ENCODE peak calls at places on chromosomes 1 and 21, in nine cellular contexts. J is hepatocyte, P is Panc1, K is colonic mucosa, V is thoracic aorta, Z is tibial nerve, X is spleen, F is pancreas, O is A549. A is an unnamed sample. For H3K4me1, the result is how much of the 10 kb centered on the place peaks cover.

GRCh38 chr1:36350659-36351171 is 27.3 kb upstream of the EVA1B start:
- DNase-seq in J (no peak), P (no peak), K (no peak), V (peak), Z (no peak), X (peak), F (no peak), O (peak), A (peak)

GRCh38 chr1:200231787-200232222 is 178.0 kb downstream of the ZNF281 start:
- DNase-seq in J (no peak), P (no peak), K (no peak), V (no peak), Z (no peak), X (no peak), F (no peak), O (no peak), A (no peak)

GRCh38 chr1:8836228-8836627 is 18.8 kb upstream of the RERE start:
- DNase-seq in J (no peak), P (no peak), K (no peak), V (no peak), Z (no peak), X (no peak), F (no peak), O (no peak), A (no peak)

GRCh38 chr21:20856926-20857325 is 141.3 kb upstream of the NCAM2 start:
- DNase-seq in J (peak), P (no peak), K (no peak), V (no peak), Z (no peak), X (no peak), F (no peak), O (no peak), A (no peak)

GRCh38 chr1:220281159-220281574 is 8.9 kb upstream of the RAB3GAP2 start:
- DNase-seq in J (peak), P (no peak), K (no peak), V (no peak), Z (no peak), X (no peak), F (no peak), O (peak), A (no peak)

GRCh38 chr1:188669715-188670114 is 1807.9 kb downstream of the BRINP3 start:
- DNase-seq in J (no peak), P (no peak), K (no peak), V (no peak), Z (no peak), X (no peak), F (no peak), O (no peak), A (no peak)

GRCh38 chr1:113551728-113552127 is 161.4 kb downstream of the MAGI3 start:
- DNase-seq in J (no peak), P (no peak), K (no peak), V (no peak), Z (no peak), X (no peak), F (no peak), O (no peak), A (no peak)

GRCh38 chr1:152486400-152487006 is 24.1 kb upstream of the LCE5A start:
- DNase-seq in J (no peak), P (no peak), K (no peak), V (no peak), Z (no peak), X (no peak), F (no peak), O (peak), A (no peak)

GRCh38 chr1:212351588-212352362 is 62.9 kb downstream of the PACC1 start:
- DNase-seq in J (no peak), P (no peak), K (no peak), V (no peak), Z (no peak), X (no peak), F (no peak), O (no peak), A (no peak)

GRCh38 chr1:58907398-58907797 is 123.6 kb upstream of the JUN start:
- DNase-seq in J (no peak), P (no peak), K (no peak), V (no peak), Z (no peak), X (no peak), F (peak), O (no peak), A (no peak)

GRCh38 chr1:8712413-8713229 is 104.8 kb downstream of the RERE start:
- DNase-seq in J (peak), P (peak), K (no peak), V (no peak), Z (no peak), X (no peak), F (no peak), O (peak), A (no peak)

GRCh38 chr1:198619375-198620140 is 19.3 kb upstream of the PTPRC start:
- DNase-seq in J (no peak), P (no peak), K (no peak), V (no peak), Z (no peak), X (no peak), F (no peak), O (no peak), A (no peak)

GRCh38 chr1:53787655-53788054 is 48.7 kb upstream of the GLIS1 start:
- DNase-seq in J (no peak), P (no peak), K (no peak), V (no peak), Z (no peak), X (no peak), F (no peak), O (no peak), A (no peak)

GRCh38 chr1:230825061-230825803 is 43.1 kb downstream of the C1orf198 start:
- DNase-seq in J (peak), P (peak), K (no peak), V (no peak), Z (no peak), X (no peak), F (peak), O (peak), A (no peak)

GRCh38 chr1:206909167-206909882 is 12.1 kb downstream of the IL24 start:
- DNase-seq in J (peak), P (no peak), K (peak), V (no peak), Z (peak), X (peak), F (peak), O (peak), A (peak)

GRCh38 chr21:18655927-18656326 is 252.3 kb upstream of the TMPRSS15 start:
- DNase-seq in J (no peak), P (no peak), K (no peak), V (no peak), Z (no peak), X (no peak), F (no peak), O (no peak), A (no peak)

GRCh38 chr1:50417487-50417886 is 5.8 kb downstream of the DMRTA2 start:
- DNase-seq in J (no peak), P (no peak), K (no peak), V (no peak), Z (no peak), X (no peak), F (no peak), O (no peak), A (no peak)

GRCh38 chr1:13748610-13749505 is 48.9 kb downstream of the PRDM2 start:
- DNase-seq in J (peak), P (no peak), K (peak), V (peak), Z (peak), X (peak), F (peak), O (peak), A (peak)
- TF ChIP-seq CTCF in J (peak), P (peak), K (no peak), V (no peak), Z (no peak), X (no peak), F (no peak), O (peak), A (peak)

DNA sequence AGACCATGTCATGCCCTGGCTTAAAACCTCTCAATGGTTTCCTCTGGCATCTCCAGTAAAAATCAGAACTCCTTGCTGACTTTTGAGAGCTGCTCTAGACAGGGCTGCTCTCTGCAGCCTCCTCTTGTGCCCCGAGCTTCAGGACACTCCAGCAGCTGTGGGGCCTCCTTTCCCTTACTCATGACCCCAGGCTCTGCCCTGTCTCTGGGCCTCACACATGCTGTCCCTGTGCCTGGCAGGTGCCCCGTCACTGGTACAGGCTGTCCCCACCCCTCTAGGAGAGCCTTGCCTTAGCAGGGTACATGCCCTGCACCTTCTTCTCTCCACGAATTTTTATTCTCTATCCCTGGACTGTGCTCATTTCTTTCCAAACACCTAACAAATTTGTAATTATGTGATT is 43.2 kb downstream of the HIVEP3 start:
- DNase-seq in J (no peak), P (no peak), K (no peak), V (no peak), Z (no peak), X (no peak), F (no peak), O (no peak), A (no peak)
- H3K4me1 ChIP-seq in J (under half), P (under half), K (under half), V (under half), Z (under half), X (under half), F (under half), O (under half), A (under half)

GRCh38 chr1:26317612-26318337 is at the start of gene CD52:
- DNase-seq in J (no peak), P (no peak), K (no peak), V (no peak), Z (no peak), X (peak), F (no peak), O (no peak), A (no peak)
- H3K27ac ChIP-seq in J (no peak), P (no peak), K (peak), V (no peak), Z (no peak), X (peak), F (no peak), O (no peak), A (peak)

GRCh38 chr1:161195171-161195570 is 3.7 kb downstream of the ADAMTS4 start:
- DNase-seq in J (no peak), P (no peak), K (no peak), V (no peak), Z (no peak), X (peak), F (no peak), O (no peak), A (no peak)

GRCh38 chr1:161192476-161193465 is 6.1 kb downstream of the ADAMTS4 start:
- DNase-seq in J (peak), P (no peak), K (peak), V (no peak), Z (no peak), X (peak), F (peak), O (peak), A (peak)

GRCh38 chr1:161191971-161192370 is 6.9 kb downstream of the ADAMTS4 start:
- DNase-seq in J (no peak), P (no peak), K (no peak), V (no peak), Z (no peak), X (peak), F (no peak), O (no peak), A (no peak)

GRCh38 chr1:161196111-161196510 is 2.7 kb downstream of the ADAMTS4 start:
- DNase-seq in J (no peak), P (no peak), K (no peak), V (no peak), Z (no peak), X (peak), F (no peak), O (no peak), A (no peak)

GRCh38 chr1:161193561-161194235 is 5.2 kb downstream of the ADAMTS4 start:
- DNase-seq in J (no peak), P (no peak), K (no peak), V (no peak), Z (no peak), X (peak), F (no peak), O (no peak), A (peak)
- TF ChIP-seq CTCF in J (no peak), P (no peak), K (no peak), V (no peak), Z (peak), X (no peak), F (no peak), O (no peak), A (no peak)

GRCh38 chr1:234602334-234603220 is 7.4 kb downstream of the IRF2BP2 start:
- DNase-seq in J (peak), P (no peak), K (peak), V (no peak), Z (no peak), X (no peak), F (peak), O (peak), A (peak)
- H3K4me1 ChIP-seq in J (under half), P (under half), K (under half), V (half or more), Z (half or more), X (half or more), F (under half), O (half or more), A (half or more)

GRCh38 chr1:208162903-208163302 is 81.3 kb downstream of the PLXNA2 start:
- DNase-seq in J (no peak), P (no peak), K (peak), V (no peak), Z (no peak), X (no peak), F (no peak), O (no peak), A (no peak)
- H3K27ac ChIP-seq in J (peak), P (no peak), K (peak), V (no peak), Z (no peak), X (no peak), F (no peak), O (no peak), A (peak)

GRCh38 chr1:17004466-17005364 is 7.0 kb downstream of the ATP13A2 start:
- DNase-seq in J (no peak), P (no peak), K (no peak), V (no peak), Z (no peak), X (no peak), F (no peak), O (no peak), A (peak)
- TF ChIP-seq CTCF in J (no peak), P (no peak), K (no peak), V (no peak), Z (no peak), X (no peak), F (no peak), O (peak), A (no peak)

GRCh38 chr1:168803696-168804510 is 74.9 kb upstream of the DPT start:
- DNase-seq in J (peak), P (no peak), K (peak), V (no peak), Z (no peak), X (no peak), F (peak), O (no peak), A (no peak)
- H3K4me1 ChIP-seq in J (under half), P (under half), K (under half), V (under half), Z (under half), X (under half), F (half or more), O (under half), A (under half)

DNA sequence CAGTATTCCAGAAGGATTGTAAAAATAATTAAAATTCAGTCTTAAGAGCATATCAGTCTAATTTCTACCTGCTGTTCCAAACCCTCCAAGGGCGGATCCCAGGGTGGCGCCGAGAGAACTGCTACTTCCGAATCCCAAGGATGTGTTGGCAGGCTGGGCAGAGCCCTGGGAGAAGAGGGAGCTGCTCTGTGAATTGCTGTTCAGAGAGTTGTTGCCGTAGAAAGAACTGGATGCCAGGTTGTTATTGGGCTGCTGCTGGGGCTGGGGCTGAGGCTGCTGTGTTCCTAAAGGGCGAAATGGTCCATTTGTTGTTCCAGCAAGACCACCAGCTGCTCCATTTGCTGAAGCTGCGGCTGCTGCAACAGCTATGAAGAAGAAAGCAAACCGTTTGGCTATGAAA is 57.4 kb upstream of the SDC3 start:
- DNase-seq in J (no peak), P (no peak), K (no peak), V (no peak), Z (no peak), X (no peak), F (no peak), O (no peak), A (no peak)
- H3K27ac ChIP-seq in J (peak), P (no peak), K (no peak), V (peak), Z (no peak), X (no peak), F (no peak), O (no peak), A (no peak)